ENCODE peak calls at places on chromosomes 16 and 17, in ten cellular contexts. P is EL; V is midbrain; D is gastrocnemius medialis; Z is HEK293T; W is activated T-cell treated with anti-CD3 and anti-CD28 coated beads, Interleukin-2, amount 50 U/mL, for 72 hours; J is heart right ventricle; S is NCI-H1417; A is CD8-positive, alpha-beta memory T cell; K is neuronal stem cell. H is an unnamed sample.

GRCh38 chr16:50671644-50672260 is 9.4 kb downstream of the SNX20 start:
- DNase-seq in P (peak; percentile 32), V (no peak), D (no peak), Z (peak; percentile 49), W (peak; percentile 73), J (no peak), S (no peak), A (peak; percentile 21), K (no peak), H (peak; percentile 17)

GRCh38 chr17:46264456-46265198 is 30.3 kb upstream of the LRRC37A start:
- DNase-seq in P (peak; percentile 94), V (no peak), D (no peak), Z (no peak), W (no peak), J (no peak), S (no peak), A (peak; percentile 71), K (no peak), H (no peak)

GRCh38 chr17:69567130-69567529 is 152.6 kb downstream of the MAP2K6 start:
- DNase-seq in P (no peak), V (no peak), D (no peak), Z (no peak), W (no peak), J (no peak), S (no peak), A (no peak), K (no peak), H (no peak)

GRCh38 chr17:29582767-29583166 is 6.7 kb downstream of the GIT1 start:
- DNase-seq in P (no peak), V (peak; percentile 89), D (no peak), Z (no peak), W (no peak), J (no peak), S (no peak), A (no peak), K (no peak), H (no peak)

GRCh38 chr17:2856727-2857126 is 60.5 kb downstream of the RAP1GAP2 start:
- DNase-seq in P (no peak), V (no peak), D (no peak), Z (no peak), W (no peak), J (no peak), S (peak; percentile 14), A (no peak), K (no peak), H (no peak)

GRCh38 chr16:54506691-54507090 is 220.1 kb upstream of the IRX3 start:
- DNase-seq in P (no peak), V (no peak), D (no peak), Z (no peak), W (no peak), J (no peak), S (peak; percentile 62), A (no peak), K (no peak), H (no peak)

GRCh38 chr17:79027274-79027924 is 3.4 kb downstream of the C1QTNF1 start:
- DNase-seq in P (peak; percentile 43), V (no peak), D (no peak), Z (no peak), W (no peak), J (no peak), S (no peak), A (no peak), K (no peak), H (no peak)

GRCh38 chr16:14559809-14560227 is 70.2 kb downstream of the PARN start:
- DNase-seq in P (no peak), V (peak; percentile 60), D (peak; percentile 53), Z (no peak), W (no peak), J (no peak), S (no peak), A (no peak), K (no peak), H (peak; percentile 15)

GRCh38 chr16:88333645-88334516 is 48.9 kb upstream of the ZNF469 start:
- DNase-seq in P (no peak), V (no peak), D (no peak), Z (no peak), W (no peak), J (no peak), S (no peak), A (no peak), K (no peak), H (peak; percentile 5)